ENCODE peak calls at places on chromosome 18, in five cellular contexts. R, Z, L, T and D are unnamed samples.

GRCh38 chr18:41842886-41843285 is 112.1 kb upstream of the PIK3C3 start:
- DNase-seq in R (no peak), Z (no peak), L (no peak), T (no peak), D (no peak)

GRCh38 chr18:5779922-5780321 is 115.4 kb downstream of the TMEM200C start:
- DNase-seq in R (no peak), Z (no peak), L (no peak), T (no peak), D (no peak)

GRCh38 chr18:8142932-8143331 is 466.3 kb upstream of the RAB12 start:
- DNase-seq in R (no peak), Z (no peak), L (no peak), T (no peak), D (no peak)

GRCh38 chr18:43620936-43621335 is 343.6 kb upstream of the SYT4 start:
- DNase-seq in R (no peak), Z (peak; percentile 57), L (no peak), T (no peak), D (no peak)

GRCh38 chr18:75110311-75110710 is 98.6 kb downstream of the PTGR3 start:
- DNase-seq in R (no peak), Z (no peak), L (no peak), T (no peak), D (no peak)

GRCh38 chr18:45566025-45566740 is 49.1 kb upstream of the SLC14A2 start:
- DNase-seq in R (no peak), Z (peak; percentile 89), L (no peak), T (no peak), D (peak; percentile 83)

GRCh38 chr18:50424877-50425690 is 50.2 kb downstream of the SKA1 start:
- DNase-seq in R (no peak), Z (no peak), L (no peak), T (peak; percentile 48), D (peak; percentile 99)

GRCh38 chr18:7749510-7749981 is 182.4 kb downstream of the PTPRM start:
- DNase-seq in R (no peak), Z (no peak), L (no peak), T (no peak), D (no peak)

GRCh38 chr18:77897606-77898005 is 648.0 kb downstream of the GALR1 start:
- DNase-seq in R (no peak), Z (no peak), L (no peak), T (no peak), D (no peak)

GRCh38 chr18:54647176-54647575 is 56.1 kb downstream of the DYNAP start:
- DNase-seq in R (no peak), Z (no peak), L (no peak), T (no peak), D (no peak)